ENCODE peak calls at places on chromosomes 5 and 9, in nine cellular contexts. V is H1, S is stomach, K is A549, H is HepG2, Q is tibial nerve, L is GM12878, D is K562, N is ovary. M is an unnamed sample. For H3K4me1, the result is how much of the 10 kb centered on the place peaks cover.

GRCh38 chr5:67494186-67494842 is 297.7 kb upstream of the CD180 start:
- DNase-seq in V (no peak), S (no peak), K (no peak), H (no peak), Q (peak), L (no peak), D (no peak), N (peak), M (peak)

GRCh38 chr5:133256276-133256675 is 204.5 kb downstream of the HSPA4 start:
- DNase-seq in V (no peak), S (no peak), K (no peak), H (peak), Q (no peak), L (no peak), D (peak), N (no peak), M (no peak)

GRCh38 chr9:95516221-95516735 is 493 bp downstream of the PTCH1 start:
- DNase-seq in V (no peak), S (no peak), K (no peak), H (no peak), Q (no peak), L (no peak), D (peak), N (no peak), M (no peak)

GRCh38 chr9:129613520-129614175 is 7.3 kb downstream of the C9orf50 start:
- DNase-seq in V (no peak), S (no peak), K (no peak), H (no peak), Q (no peak), L (no peak), D (no peak), N (no peak), M (peak)

GRCh38 chr5:73534001-73534547 is 31.4 kb downstream of the ANKRA2 start:
- DNase-seq in V (no peak), S (no peak), K (no peak), H (no peak), Q (no peak), L (no peak), D (no peak), N (no peak), M (no peak)

GRCh38 chr5:71810023-71810422 is 90.9 kb downstream of the CARTPT start:
- DNase-seq in V (no peak), S (no peak), K (no peak), H (no peak), Q (no peak), L (no peak), D (no peak), N (no peak), M (no peak)

GRCh38 chr5:61631438-61631941 is 299.4 kb downstream of the ZSWIM6 start:
- DNase-seq in V (no peak), S (no peak), K (no peak), H (no peak), Q (peak), L (no peak), D (no peak), N (peak), M (peak)

GRCh38 chr9:116437411-116438370 is 249.4 kb upstream of the TRIM32 start:
- DNase-seq in V (no peak), S (no peak), K (no peak), H (no peak), Q (no peak), L (no peak), D (peak), N (no peak), M (no peak)

GRCh38 chr5:118326496-118327045 is 661.8 kb downstream of the DTWD2 start:
- DNase-seq in V (no peak), S (no peak), K (no peak), H (no peak), Q (no peak), L (no peak), D (no peak), N (no peak), M (no peak)

GRCh38 chr9:126233913-126234525 is 92.6 kb upstream of the MVB12B start:
- DNase-seq in V (no peak), S (no peak), K (no peak), H (no peak), Q (no peak), L (no peak), D (no peak), N (no peak), M (no peak)

GRCh38 chr5:173513521-173513991 is 102.9 kb downstream of the BOD1 start:
- DNase-seq in V (no peak), S (no peak), K (no peak), H (no peak), Q (no peak), L (no peak), D (no peak), N (no peak), M (no peak)

GRCh38 chr5:79503794-79504495 is 10.0 kb downstream of the HOMER1 start:
- DNase-seq in V (no peak), S (no peak), K (no peak), H (no peak), Q (no peak), L (no peak), D (no peak), N (no peak), M (no peak)

GRCh38 chr5:122485226-122485625 is 173.2 kb downstream of the SNCAIP start:
- DNase-seq in V (no peak), S (no peak), K (no peak), H (no peak), Q (no peak), L (no peak), D (no peak), N (no peak), M (no peak)

GRCh38 chr5:122484103-122484502 is 172.1 kb downstream of the SNCAIP start:
- DNase-seq in V (no peak), S (no peak), K (no peak), H (no peak), Q (no peak), L (no peak), D (no peak), N (no peak), M (no peak)

GRCh38 chr5:122478741-122479459 is 166.9 kb downstream of the SNCAIP start:
- DNase-seq in V (no peak), S (no peak), K (peak), H (peak), Q (no peak), L (no peak), D (no peak), N (no peak), M (no peak)

DNA sequence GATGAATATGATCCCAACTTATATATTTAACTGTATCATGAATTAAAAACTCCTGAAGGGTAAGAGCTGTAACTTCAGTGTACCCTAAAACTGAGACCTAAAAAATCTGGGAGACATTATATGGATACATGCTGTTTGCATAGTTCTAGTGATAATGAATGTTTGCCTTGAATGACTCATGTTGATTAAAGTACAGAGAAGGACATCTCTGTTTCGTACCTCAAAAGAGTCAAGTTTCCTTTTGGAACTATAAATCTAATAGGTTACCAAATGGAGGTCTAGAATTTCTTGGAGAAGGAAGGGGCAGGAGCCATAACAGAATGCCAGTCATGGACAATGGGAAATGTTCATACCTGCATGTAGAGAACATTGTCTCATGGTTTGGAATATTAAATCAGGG is 168.1 kb downstream of the SNCAIP start:
- DNase-seq in V (no peak), S (no peak), K (no peak), H (no peak), Q (no peak), L (no peak), D (no peak), N (no peak), M (no peak)
- H3K4me1 ChIP-seq in V (under half), S (under half), K (under half), H (under half), Q (under half), L (under half), D (under half), N (under half), M (under half)

GRCh38 chr5:177310757-177311173 is 933 bp downstream of the MXD3 start:
- DNase-seq in V (no peak), S (no peak), K (no peak), H (no peak), Q (no peak), L (no peak), D (peak), N (no peak), M (peak)

GRCh38 chr5:177312649-177313181 is 1.0 kb upstream of the MXD3 start:
- DNase-seq in V (no peak), S (no peak), K (no peak), H (peak), Q (no peak), L (no peak), D (peak), N (no peak), M (peak)

GRCh38 chr5:177310332-177310731 is 1.4 kb downstream of the MXD3 start:
- DNase-seq in V (no peak), S (no peak), K (no peak), H (no peak), Q (no peak), L (no peak), D (no peak), N (no peak), M (no peak)

GRCh38 chr5:177311361-177311722 is 356 bp downstream of the MXD3 start:
- DNase-seq in V (no peak), S (no peak), K (no peak), H (no peak), Q (no peak), L (no peak), D (no peak), N (peak), M (no peak)

DNA sequence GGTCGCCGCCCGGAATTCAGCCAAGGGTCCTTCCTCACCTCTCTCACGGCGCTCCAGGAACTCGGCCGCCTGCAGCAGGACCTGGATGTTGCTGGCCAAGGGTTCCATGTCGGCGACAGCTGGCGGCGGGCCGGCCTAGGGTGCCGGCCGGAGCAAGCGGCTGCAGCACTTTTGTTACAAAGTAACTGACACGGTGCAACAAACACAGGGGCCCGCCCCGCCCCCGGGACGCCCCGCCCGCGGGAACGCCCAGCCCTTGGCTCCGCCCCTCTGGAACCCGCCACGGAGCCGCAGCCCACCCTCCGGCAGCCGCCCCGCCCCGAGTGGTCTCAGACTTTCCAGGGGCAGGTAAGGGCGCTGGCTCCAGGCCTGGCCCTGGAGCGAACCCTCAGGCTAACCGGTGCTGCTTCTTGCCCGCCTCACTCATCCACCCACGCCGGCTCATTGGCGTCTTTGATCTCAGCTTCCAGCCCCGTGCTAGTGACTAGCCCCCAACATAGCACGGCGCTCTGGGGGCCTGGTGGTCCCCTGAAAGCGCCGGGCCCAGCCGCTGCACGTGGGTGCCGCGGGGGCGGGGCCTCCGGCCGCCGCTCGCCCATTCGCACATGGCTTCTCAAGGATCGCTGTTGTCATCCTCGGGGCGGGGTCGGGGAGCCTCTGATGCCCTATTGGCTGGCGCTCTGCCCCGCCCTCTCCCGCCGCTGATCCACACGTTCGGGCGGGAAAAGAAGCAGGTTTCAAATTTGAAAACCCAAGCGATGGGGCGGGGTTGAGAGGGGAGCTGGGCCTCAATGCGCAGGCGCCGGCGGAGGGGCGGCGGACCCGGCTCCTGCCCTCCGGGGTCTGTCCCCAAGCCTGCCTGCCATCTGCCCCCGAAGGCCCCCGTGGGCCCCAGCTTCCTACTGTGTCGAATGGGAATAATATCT is at the start of gene MXD3:
- DNase-seq in V (peak), S (peak), K (peak), H (peak), Q (peak), L (peak), D (peak), N (peak), M (peak)
- TF ChIP-seq POLR2A in V (peak), S (no peak), K (peak), H (peak), Q (no peak), L (peak), D (peak), N (no peak), M (no peak)

DNA sequence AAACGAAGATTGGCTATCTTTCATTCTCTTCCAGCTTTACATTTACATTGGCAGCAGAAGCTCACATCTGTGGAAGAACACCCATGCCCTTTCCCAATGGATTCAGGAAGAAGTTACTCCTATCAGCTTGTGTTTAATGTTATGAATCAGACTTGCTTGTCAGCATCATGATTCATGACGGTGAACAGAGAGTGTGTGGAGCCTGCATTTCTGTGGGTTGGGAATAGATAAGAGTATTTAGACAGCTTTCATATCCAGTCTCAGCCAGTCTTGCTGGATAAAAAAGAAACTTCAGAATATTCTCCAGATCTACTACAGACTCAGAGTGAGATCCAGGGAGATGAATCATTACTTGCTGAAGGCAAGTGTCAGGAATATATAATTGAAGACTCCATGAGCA is 812.9 kb upstream of the ZNF608 start:
- DNase-seq in V (no peak), S (no peak), K (peak), H (no peak), Q (no peak), L (no peak), D (no peak), N (no peak), M (no peak)
- TF ChIP-seq EP300 in V (no peak), S (no peak), K (no peak), H (no peak), Q (no peak), L (no peak), D (no peak), N (no peak), M (no peak)

GRCh38 chr5:95837492-95837891 is 15.0 kb upstream of the GLRX start:
- DNase-seq in V (no peak), S (no peak), K (no peak), H (no peak), Q (no peak), L (no peak), D (no peak), N (no peak), M (no peak)

GRCh38 chr5:95838001-95838520 is 15.5 kb upstream of the GLRX start:
- DNase-seq in V (no peak), S (no peak), K (no peak), H (no peak), Q (no peak), L (no peak), D (no peak), N (no peak), M (no peak)

GRCh38 chr5:95836544-95836943 is 14.0 kb upstream of the GLRX start:
- DNase-seq in V (no peak), S (no peak), K (no peak), H (no peak), Q (no peak), L (no peak), D (no peak), N (no peak), M (no peak)

GRCh38 chr5:95839658-95840057 is 17.1 kb upstream of the GLRX start:
- DNase-seq in V (no peak), S (no peak), K (no peak), H (peak), Q (no peak), L (no peak), D (no peak), N (no peak), M (no peak)

GRCh38 chr5:95838552-95838951 is 16.0 kb upstream of the GLRX start:
- DNase-seq in V (no peak), S (no peak), K (no peak), H (no peak), Q (no peak), L (no peak), D (no peak), N (no peak), M (no peak)
- H3K4me1 ChIP-seq in V (under half), S (under half), K (half or more), H (half or more), Q (under half), L (under half), D (under half), N (under half), M (under half)

GRCh38 chr9:107518037-107518786 is 28.6 kb upstream of the KLF4 start:
- DNase-seq in V (no peak), S (no peak), K (no peak), H (no peak), Q (no peak), L (no peak), D (no peak), N (no peak), M (no peak)

DNA sequence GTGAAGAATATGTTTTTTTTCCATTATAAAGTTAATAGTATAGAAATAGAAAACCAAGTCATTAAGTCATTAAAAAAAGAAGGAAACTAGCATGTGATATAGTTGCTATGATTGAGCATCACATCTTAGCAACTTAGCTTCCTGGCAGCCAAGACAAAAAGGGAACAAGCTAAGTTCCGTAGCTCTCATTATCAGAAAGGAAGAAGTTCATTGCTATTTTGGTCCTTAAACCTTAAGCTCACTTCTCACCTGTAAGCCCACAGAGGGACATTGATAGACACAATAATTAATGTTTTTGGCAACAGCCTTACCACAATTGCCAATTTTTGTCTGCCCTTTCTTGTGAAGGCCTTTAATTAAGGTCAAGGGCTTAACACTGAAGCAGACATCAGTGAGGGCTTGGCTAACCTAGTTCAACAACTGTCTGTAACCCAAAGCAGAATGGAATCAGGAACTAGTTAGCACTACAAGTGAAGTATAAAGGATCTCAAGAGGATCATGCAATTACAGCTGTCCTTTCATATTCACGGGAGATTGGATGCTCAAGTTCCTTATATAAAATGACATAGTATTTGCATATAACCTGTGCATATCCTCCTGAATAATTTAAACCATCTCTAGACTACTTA is 24.0 kb upstream of the KLF4 start:
- DNase-seq in V (no peak), S (no peak), K (no peak), H (no peak), Q (no peak), L (no peak), D (no peak), N (no peak), M (no peak)
- TF ChIP-seq POLR2A in V (no peak), S (no peak), K (no peak), H (no peak), Q (no peak), L (no peak), D (no peak), N (no peak), M (no peak)

DNA sequence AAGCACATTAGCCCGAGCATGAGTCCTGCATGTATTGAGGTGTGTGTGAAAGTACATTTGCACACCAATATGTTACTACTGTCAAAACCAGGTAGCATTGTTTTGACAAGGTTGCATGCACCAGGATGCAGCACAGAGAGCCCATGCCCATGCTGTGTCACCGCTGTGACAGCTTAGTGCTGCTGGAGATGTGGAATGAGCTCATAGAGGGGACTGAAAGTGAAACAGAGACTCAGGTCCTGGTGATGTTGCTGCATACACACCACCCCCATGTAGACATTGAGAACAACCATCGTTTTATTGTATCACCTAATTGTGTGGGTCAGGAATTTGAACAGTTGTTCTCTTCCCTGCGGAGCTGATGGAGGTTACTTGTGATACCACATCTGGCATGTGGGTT is 53.0 kb downstream of the GADD45G start:
- DNase-seq in V (no peak), S (no peak), K (no peak), H (no peak), Q (no peak), L (no peak), D (no peak), N (no peak), M (no peak)
- TF ChIP-seq EP300 in V (no peak), S (no peak), K (no peak), H (no peak), Q (no peak), L (no peak), D (no peak), N (no peak), M (no peak)

GRCh38 chr5:36173426-36173825 is 21.5 kb downstream of the SKP2 start:
- DNase-seq in V (no peak), S (no peak), K (no peak), H (no peak), Q (no peak), L (no peak), D (no peak), N (no peak), M (no peak)

GRCh38 chr5:36174119-36174518 is 22.2 kb downstream of the SKP2 start:
- DNase-seq in V (no peak), S (no peak), K (no peak), H (no peak), Q (no peak), L (no peak), D (no peak), N (no peak), M (no peak)

GRCh38 chr5:36168737-36169136 is 16.8 kb downstream of the SKP2 start:
- DNase-seq in V (no peak), S (no peak), K (no peak), H (no peak), Q (no peak), L (no peak), D (no peak), N (no peak), M (no peak)

GRCh38 chr5:36172593-36172992 is 20.7 kb downstream of the SKP2 start:
- DNase-seq in V (no peak), S (no peak), K (no peak), H (no peak), Q (no peak), L (no peak), D (no peak), N (no peak), M (no peak)

GRCh38 chr5:36170869-36171424 is 19.0 kb downstream of the SKP2 start:
- DNase-seq in V (no peak), S (no peak), K (no peak), H (no peak), Q (no peak), L (no peak), D (no peak), N (no peak), M (no peak)
- H3K4me1 ChIP-seq in V (under half), S (under half), K (under half), H (under half), Q (under half), L (under half), D (under half), N (under half), M (under half)

M was measured in sigmoid colon.